ENCODE peak calls at places on chromosomes 5 and 9, in six cellular contexts. E, S, Q, L, W and G are unnamed samples.
A peak's percentile ranks its signal among the peaks of the same experiment; 100 is the strongest.

GRCh38 chr5:131628990-131629389 is 6.0 kb downstream of the RAPGEF6 start:
- DNase-seq in E (peak; percentile 18), S (no peak), Q (peak; percentile 24), L (no peak), W (no peak), G (no peak)

GRCh38 chr5:119088438-119088837 is 17.6 kb downstream of the DMXL1 start:
- DNase-seq in E (no peak), S (no peak), Q (no peak), L (no peak), W (no peak), G (no peak)

GRCh38 chr5:169300468-169301385 is at the start of gene SLIT3:
- DNase-seq in E (peak; percentile 89), S (peak; percentile 65), Q (peak; percentile 75), L (peak; percentile 52), W (peak; percentile 78), G (peak; percentile 69)

GRCh38 chr9:122378236-122378635 is 7.4 kb downstream of the PTGS1 start:
- DNase-seq in E (no peak), S (no peak), Q (no peak), L (no peak), W (no peak), G (no peak)

GRCh38 chr5:56290378-56291057 is 57.4 kb upstream of the ANKRD55 start:
- DNase-seq in E (no peak), S (no peak), Q (no peak), L (no peak), W (no peak), G (no peak)

GRCh38 chr5:159582756-159583523 is 252.7 kb upstream of the IL12B start:
- DNase-seq in E (peak; percentile 55), S (no peak), Q (peak; percentile 7), L (no peak), W (no peak), G (no peak)

GRCh38 chr9:38380872-38381534 is 11.5 kb upstream of the ALDH1B1 start:
- DNase-seq in E (peak; percentile 60), S (no peak), Q (no peak), L (no peak), W (no peak), G (no peak)

GRCh38 chr9:36407122-36407723 is 7.2 kb upstream of the RNF38 start:
- DNase-seq in E (peak; percentile 68), S (peak; percentile 18), Q (peak; percentile 77), L (no peak), W (no peak), G (no peak)

GRCh38 chr9:22084336-22085035 is 75.4 kb upstream of the CDKN2B start:
- DNase-seq in E (no peak), S (no peak), Q (peak; percentile 86), L (peak; percentile 83), W (no peak), G (no peak)

GRCh38 chr5:173673295-173674170 is 57.1 kb upstream of the BOD1 start:
- DNase-seq in E (no peak), S (no peak), Q (no peak), L (no peak), W (no peak), G (no peak)

GRCh38 chr5:83265318-83265717 is 188.0 kb downstream of the XRCC4 start:
- DNase-seq in E (peak; percentile 63), S (no peak), Q (peak; percentile 24), L (no peak), W (no peak), G (no peak)

GRCh38 chr5:79704553-79704952 is 14.9 kb downstream of the CMYA5 start:
- DNase-seq in E (no peak), S (no peak), Q (no peak), L (no peak), W (no peak), G (no peak)

GRCh38 chr5:43073597-43074546 is 33.8 kb upstream of the ANXA2R start:
- DNase-seq in E (peak; percentile 64), S (no peak), Q (peak; percentile 57), L (no peak), W (no peak), G (no peak)

DNA sequence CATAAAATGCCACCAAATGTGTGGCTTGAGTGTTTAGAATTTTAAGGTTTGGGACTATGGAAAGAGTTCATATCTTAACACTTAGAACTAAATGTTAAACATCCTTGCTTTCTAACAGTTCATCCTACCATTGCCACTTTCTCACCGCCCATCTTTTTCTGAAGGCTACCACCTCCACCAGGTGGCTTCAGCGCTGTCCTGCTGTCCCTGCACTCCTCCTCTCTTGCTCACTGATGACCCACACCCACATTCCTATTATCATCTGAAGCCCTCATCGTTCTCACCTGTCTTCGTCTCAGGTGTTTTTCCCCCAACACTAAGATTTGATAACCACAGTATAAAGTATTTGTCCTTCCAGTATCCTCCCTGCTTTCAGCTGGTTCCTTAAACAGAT is 7.4 kb downstream of the MEGF10 start:
- DNase-seq in E (no peak), S (no peak), Q (no peak), L (no peak), W (no peak), G (no peak)
- TF ChIP-seq CTCF in E (no peak), S (no peak), Q (no peak), L (no peak), W (no peak), G (no peak)

GRCh38 chr5:151250346-151251000 is 2.5 kb upstream of the GM2A start:
- DNase-seq in E (no peak), S (no peak), Q (no peak), L (no peak), W (no peak), G (no peak)
- TF ChIP-seq CTCF in E (no peak), S (no peak), Q (no peak), L (no peak), W (no peak), G (no peak)

DNA sequence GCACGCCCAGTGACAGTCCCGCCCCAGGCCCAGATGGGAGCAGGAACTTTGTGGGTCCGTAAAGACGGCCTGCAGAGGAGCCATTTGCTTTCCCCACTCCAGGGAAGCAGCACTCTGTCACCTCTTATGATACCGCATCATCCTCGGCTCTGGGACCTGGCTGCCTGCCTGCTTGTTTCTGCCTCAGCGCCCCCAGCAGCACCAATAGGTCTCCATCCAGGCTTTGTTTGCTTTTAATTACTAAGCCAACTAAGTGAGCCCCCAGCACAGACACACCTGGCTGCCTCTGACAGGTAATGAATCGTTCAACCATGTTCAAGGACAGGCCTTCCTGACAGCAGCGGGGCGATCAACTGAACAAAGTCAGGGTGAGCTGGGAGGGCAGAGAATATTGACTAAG is 141.4 kb downstream of the C5orf15 start:
- DNase-seq in E (no peak), S (no peak), Q (no peak), L (no peak), W (no peak), G (no peak)
- TF ChIP-seq CTCF in E (no peak), S (no peak), Q (no peak), L (no peak), W (no peak), G (no peak)

DNA sequence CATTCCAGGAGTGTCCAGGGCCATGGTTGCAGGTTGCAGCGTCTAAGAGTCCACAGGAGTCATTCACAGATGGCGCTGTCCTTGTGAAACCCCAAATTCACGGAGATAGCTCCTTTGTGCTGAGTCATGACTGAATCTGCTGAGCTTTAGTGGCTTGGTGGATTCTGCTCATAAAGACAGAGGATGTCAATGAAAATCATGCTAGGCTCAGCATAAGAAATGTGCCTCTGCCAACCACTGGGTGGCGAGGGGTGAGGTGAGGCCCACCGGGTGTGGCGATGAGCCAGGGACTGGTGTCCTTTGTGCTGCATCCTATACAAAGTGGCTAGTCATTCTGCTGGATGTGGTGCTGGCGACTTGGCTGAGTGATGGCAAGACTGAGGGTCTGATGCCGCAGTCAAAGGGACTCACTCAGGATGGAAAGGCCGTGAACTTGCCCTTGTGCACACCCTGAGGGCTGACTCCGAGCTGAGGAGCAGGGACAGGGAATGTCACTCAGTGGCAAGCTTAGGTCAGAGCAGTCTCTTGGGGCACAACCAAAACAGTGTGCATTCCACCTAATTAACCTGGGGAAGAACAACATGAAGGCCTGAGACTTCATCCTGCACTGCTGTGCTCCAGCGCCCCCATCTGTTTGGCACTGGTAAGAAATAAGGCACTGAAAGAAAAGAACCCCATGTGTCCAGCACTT is 71.5 kb downstream of the DAP start:
- DNase-seq in E (peak; percentile 67), S (no peak), Q (peak; percentile 24), L (no peak), W (no peak), G (no peak)
- TF ChIP-seq CTCF in E (peak; percentile 30), S (peak; percentile 16), Q (peak; percentile 42), L (peak; percentile 26), W (no peak), G (peak; percentile 17)

GRCh38 chr9:129383415-129384088 is 205.5 kb upstream of the IER5L start:
- DNase-seq in E (no peak), S (peak; percentile 86), Q (peak; percentile 69), L (peak; percentile 23), W (peak; percentile 94), G (peak; percentile 91)
- TF ChIP-seq CTCF in E (no peak), S (no peak), Q (no peak), L (no peak), W (peak; percentile 7), G (peak; percentile 22)

DNA sequence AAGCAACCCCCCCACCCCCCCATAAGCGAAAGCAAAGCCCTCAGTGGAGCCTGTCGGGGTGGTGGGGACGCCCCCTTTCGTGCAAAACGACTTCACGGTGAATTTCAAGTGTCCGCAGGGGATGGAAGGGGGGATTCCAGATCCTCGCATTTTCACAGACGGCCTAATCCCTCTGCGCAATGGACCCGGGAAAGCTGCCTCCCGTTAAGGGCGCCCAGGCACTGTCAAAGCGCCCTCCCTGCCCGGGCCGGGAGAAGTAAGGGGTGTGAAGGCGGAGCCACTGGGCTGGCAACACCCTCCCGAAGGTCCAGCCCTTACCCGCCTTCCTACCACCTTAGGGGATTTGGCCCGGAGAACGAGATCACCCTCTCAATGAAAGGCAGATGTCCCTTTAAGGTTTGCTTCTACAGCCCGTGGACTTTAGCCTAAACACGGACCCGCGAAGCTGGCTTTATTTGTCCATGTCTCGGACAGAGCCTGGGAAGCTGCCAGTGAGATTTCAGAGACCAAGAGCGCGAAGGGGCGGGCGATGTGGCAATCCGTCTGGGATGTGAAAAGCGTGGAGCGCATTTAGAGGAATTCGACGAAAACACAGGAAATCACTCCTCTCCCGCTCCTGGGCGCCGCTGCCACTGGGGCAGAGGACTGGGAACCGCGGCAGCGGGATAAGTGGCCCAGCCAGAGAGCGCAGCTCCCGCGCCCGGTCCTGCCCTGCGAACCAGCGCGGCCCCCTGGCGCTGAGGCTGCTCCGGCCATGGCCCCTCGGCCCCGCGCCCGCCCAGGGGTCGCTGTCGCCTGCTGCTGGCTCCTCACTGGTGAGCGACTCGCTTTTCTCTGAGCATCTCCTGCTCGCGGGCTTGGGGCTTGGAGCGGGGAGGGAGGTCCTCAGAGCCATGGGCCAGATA is at the start of the genes ITGA1 and PELO:
- DNase-seq in E (peak; percentile 72), S (peak; percentile 79), Q (peak; percentile 91), L (peak; percentile 39), W (peak; percentile 91), G (peak; percentile 85)
- TF ChIP-seq CTCF in E (peak; percentile 32), S (peak; percentile 35), Q (no peak), L (no peak), W (no peak), G (peak; percentile 43)

GRCh38 chr5:138032028-138032571 is 779 bp downstream of the FAM13B start:
- DNase-seq in E (no peak), S (peak; percentile 69), Q (peak; percentile 55), L (no peak), W (peak; percentile 92), G (peak; percentile 87)
- TF ChIP-seq CTCF in E (no peak), S (no peak), Q (no peak), L (no peak), W (no peak), G (no peak)